ENCODE peak calls at places on chromosomes 1 and 21, in six cellular contexts. E is neural progenitor cell, Z is lung, G is transverse colon, L is K562, F is suprapubic skin. I is an unnamed sample. For H3K4me1, the result is how much of the 10 kb centered on the place peaks cover.

GRCh38 chr1:201916649-201917249 is 28.1 kb downstream of the SHISA4 start:
- DNase-seq in E (no peak), F (no peak), Z (peak), L (peak), G (peak), I (peak)

GRCh38 chr1:84721152-84721551 is 30.9 kb upstream of the SSX2IP start:
- DNase-seq in F (no peak), Z (no peak), E (no peak), L (peak), G (no peak), I (no peak)

GRCh38 chr1:175757381-175758015 is 14.1 kb upstream of the TNR start:
- DNase-seq in E (peak), G (peak), F (no peak), Z (no peak), L (peak), I (peak)

GRCh38 chr1:35876988-35877387 is 6.0 kb upstream of the AGO1 start:
- DNase-seq in E (peak), Z (no peak), G (no peak), L (peak), F (no peak), I (peak)

GRCh38 chr21:45556645-45557601 is 14.7 kb upstream of the SLC19A1 start:
- DNase-seq in Z (no peak), L (peak), E (no peak), G (no peak), F (peak), I (no peak)

GRCh38 chr1:160954158-160955104 is at the start of gene ITLN2:
- DNase-seq in G (peak), L (peak), Z (no peak), E (peak), F (no peak), I (peak)

GRCh38 chr1:192522673-192523072 is 52.9 kb upstream of the RGS1 start:
- DNase-seq in F (no peak), E (no peak), Z (no peak), L (no peak), G (no peak), I (no peak)

GRCh38 chr21:36499578-36500471 is 19.9 kb upstream of the CLDN14 start:
- DNase-seq in G (peak), L (no peak), E (no peak), F (no peak), Z (no peak), I (no peak)

GRCh38 chr1:11753555-11754208 is 8.3 kb upstream of the C1orf167 start:
- DNase-seq in F (no peak), G (no peak), Z (no peak), E (peak), L (no peak), I (no peak)

GRCh38 chr1:234108921-234109320 is 204.4 kb downstream of the SLC35F3 start:
- DNase-seq in E (no peak), F (no peak), G (no peak), L (no peak), Z (no peak), I (no peak)

GRCh38 chr1:54850082-54850730 is 36.8 kb downstream of the DHCR24 start:
- DNase-seq in E (no peak), F (no peak), L (no peak), Z (no peak), G (no peak), I (no peak)

GRCh38 chr1:213082778-213083445 is 31.9 kb downstream of the RPS6KC1 start:
- DNase-seq in G (no peak), F (no peak), E (no peak), L (no peak), Z (no peak), I (no peak)

GRCh38 chr1:239930646-239931262 is 160.9 kb upstream of the FMN2 start:
- DNase-seq in F (no peak), L (no peak), E (no peak), Z (no peak), G (no peak), I (no peak)

GRCh38 chr1:116485976-116486375 is 84.8 kb downstream of the CD58 start:
- DNase-seq in F (no peak), L (no peak), E (no peak), G (no peak), Z (no peak), I (no peak)

GRCh38 chr1:70427976-70428375 is 16.9 kb downstream of the CTH start:
- DNase-seq in L (no peak), F (no peak), Z (no peak), G (no peak), E (no peak), I (no peak)

DNA sequence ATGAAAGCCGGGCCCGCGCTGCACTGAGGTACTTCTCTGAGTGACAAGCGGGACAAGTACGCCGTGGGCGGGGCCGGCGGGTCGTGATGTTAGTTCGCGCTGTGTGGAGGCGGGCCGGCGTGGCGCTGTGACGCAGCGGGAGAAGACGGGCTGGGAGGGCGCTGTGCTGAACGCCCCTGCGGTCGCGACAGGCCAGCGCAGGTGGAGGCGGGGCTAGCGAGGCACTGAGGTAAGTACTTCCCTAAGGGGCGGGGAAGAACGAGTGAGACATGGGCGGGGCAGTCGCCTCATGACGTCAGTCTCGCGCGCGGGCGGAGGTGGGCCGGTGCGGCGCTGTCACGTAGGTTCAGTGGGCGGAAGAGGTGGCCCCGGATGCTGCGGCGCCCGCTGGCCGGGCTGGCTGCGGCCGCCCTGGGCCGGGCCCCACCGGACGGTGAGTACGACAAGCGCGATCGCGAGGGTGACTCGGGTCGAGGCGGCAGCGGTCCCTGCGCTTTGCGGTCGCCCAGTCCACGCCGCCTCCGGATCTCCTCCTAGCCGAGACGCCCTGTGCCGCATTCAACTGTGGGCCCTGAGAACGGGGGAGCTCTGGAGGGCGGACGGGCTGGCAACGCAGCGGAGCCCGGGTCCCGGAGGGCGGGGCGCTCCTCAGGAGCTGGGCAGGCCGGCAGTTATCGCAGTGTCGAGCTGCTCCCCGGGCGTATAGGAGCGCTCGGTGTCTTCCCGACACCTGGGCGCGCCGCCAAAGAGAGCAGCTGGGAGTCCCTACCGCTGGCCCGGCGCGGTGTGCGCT is at the start of gene GUK1:
- DNase-seq in G (peak), F (peak), Z (peak), L (peak), E (peak), I (peak)
- H3K4me1 ChIP-seq in G (under half), F (half or more), Z (under half), L (under half), E (under half), I (under half)

DNA sequence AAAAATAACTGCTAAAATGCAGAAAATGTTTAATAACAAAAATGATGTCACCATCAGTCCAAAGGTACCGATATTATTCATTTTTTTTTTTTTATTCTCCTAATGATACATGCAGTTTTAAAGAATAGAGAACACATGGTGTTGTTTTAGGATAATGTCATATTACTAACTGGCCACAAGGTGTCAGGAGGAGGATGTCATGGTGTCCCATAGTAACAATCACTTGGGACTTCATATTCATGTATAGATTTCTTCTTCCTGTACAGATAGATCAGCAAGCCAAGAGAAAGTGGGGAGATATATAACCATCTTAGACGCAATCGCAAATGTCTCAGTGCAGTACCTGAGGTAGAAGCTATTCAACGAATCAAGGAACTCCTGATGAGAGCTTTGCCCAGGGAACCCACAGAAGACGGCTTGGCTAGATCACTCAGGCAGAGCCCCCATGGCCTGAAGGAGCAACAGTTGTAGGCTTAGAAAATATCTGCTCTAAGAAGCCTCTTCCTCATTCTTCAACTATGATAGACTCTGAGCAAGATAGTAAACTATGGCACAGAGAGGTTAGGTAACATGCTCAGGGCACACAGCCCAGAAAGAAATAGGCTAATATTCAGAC is 12.3 kb downstream of the OR2T11 start:
- DNase-seq in Z (no peak), F (no peak), L (peak), G (no peak), E (no peak), I (no peak)
- TF ChIP-seq CTCF in Z (peak), F (peak), L (peak), G (peak), E (peak), I (peak)

GRCh38 chr1:178502856-178503255 is 6.1 kb upstream of the CLEC20A start:
- DNase-seq in F (no peak), L (no peak), E (no peak), G (no peak), Z (no peak), I (no peak)

GRCh38 chr1:178503849-178504248 is 7.1 kb upstream of the CLEC20A start:
- DNase-seq in L (no peak), E (no peak), Z (no peak), G (no peak), F (no peak), I (no peak)

GRCh38 chr1:178506669-178507068 is 6.2 kb upstream of the TEX35 start:
- DNase-seq in Z (no peak), G (no peak), E (no peak), L (peak), F (no peak), I (no peak)

GRCh38 chr1:178504286-178504685 is 7.5 kb upstream of the CLEC20A start:
- DNase-seq in F (no peak), Z (no peak), E (no peak), G (no peak), L (no peak), I (no peak)

GRCh38 chr1:178506177-178506576 is 6.7 kb upstream of the TEX35 start:
- DNase-seq in Z (no peak), E (no peak), L (no peak), G (no peak), F (no peak), I (no peak)
- H3K4me1 ChIP-seq in Z (under half), E (under half), L (under half), G (under half), F (under half), I (under half)

GRCh38 chr1:154902920-154903566 is 33.0 kb upstream of the KCNN3 start:
- DNase-seq in F (no peak), L (no peak), Z (no peak), E (no peak), G (no peak), I (no peak)

GRCh38 chr1:154910851-154911250 is 25.7 kb downstream of the PMVK start:
- DNase-seq in E (no peak), Z (no peak), F (no peak), G (no peak), L (no peak), I (no peak)

GRCh38 chr1:154911691-154912550 is 24.6 kb downstream of the PMVK start:
- DNase-seq in F (no peak), L (no peak), G (no peak), Z (no peak), E (no peak), I (no peak)

GRCh38 chr1:154908937-154909336 is 27.6 kb downstream of the PMVK start:
- DNase-seq in F (no peak), G (no peak), L (no peak), Z (no peak), E (no peak), I (no peak)

DNA sequence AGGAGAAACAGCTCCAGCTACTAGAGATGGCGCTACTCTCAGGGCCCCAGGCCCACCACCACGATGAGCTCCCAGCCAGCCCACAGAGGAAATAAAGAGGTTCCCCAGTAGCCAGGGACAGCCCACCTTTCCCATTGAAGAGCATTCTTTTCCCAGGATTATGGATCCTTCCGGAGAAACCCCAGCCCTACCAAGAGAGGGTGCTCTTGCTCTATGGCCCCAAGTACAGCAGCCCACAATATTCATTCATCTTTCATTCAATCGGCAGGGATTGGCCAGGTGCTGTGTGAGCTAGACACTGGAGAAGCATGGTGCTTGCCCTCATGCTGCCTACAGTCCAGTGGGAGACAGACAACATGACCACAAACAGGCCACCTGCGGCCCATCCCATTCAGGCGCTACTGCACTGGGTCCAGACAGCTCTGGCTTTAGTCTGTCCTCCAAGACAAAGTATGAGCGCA is 29.9 kb downstream of the PMVK start:
- DNase-seq in F (no peak), Z (no peak), L (no peak), G (peak), E (no peak), I (no peak)
- TF ChIP-seq CTCF in F (no peak), Z (no peak), L (peak), G (peak), E (peak), I (no peak)

GRCh38 chr1:112501810-112502641 is 6.7 kb upstream of the WNT2B start:
- DNase-seq in E (peak), L (peak), Z (peak), G (peak), F (no peak), I (peak)
- H3K4me1 ChIP-seq in E (under half), L (under half), Z (under half), G (under half), F (under half), I (under half)

DNA sequence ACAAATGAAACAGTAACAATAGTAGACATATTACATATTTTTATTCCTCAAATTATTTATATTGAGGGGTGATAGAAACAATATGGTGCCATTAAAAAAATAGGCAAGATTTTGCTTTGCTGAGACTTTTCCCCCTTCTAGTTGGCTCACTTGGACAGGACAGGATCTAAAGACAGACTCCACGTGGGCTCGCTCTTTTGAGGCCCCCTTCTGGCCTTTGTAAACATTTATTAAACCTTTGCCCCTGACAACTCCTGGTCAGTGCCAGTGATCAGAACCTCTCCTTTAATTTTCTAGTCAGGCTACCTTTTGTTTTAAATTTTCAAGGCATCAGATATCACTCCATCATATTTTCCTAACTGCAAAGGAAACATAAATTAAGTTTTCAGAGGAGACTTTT is 49.7 kb upstream of the IFI44L start:
- DNase-seq in E (no peak), L (no peak), G (no peak), F (no peak), Z (no peak), I (no peak)
- TF ChIP-seq CTCF in E (peak), L (no peak), G (no peak), F (no peak), Z (no peak), I (no peak)

I was measured in thyroid gland.